ENCODE peak calls at places on chromosomes 4 and X, in eight cellular contexts. One of them, this sample, is unnamed.

GRCh38 chrX:111854778-111855490 is 21.0 kb upstream of the TRPC5OS start:
- DNase-seq in SW480: peak
- DNase-seq in NCI-H460: no peak
- DNase-seq in effector memory CD4-positive, alpha-beta T cell: no peak
- DNase-seq in amniotic stem cell: no peak
- DNase-seq in HFFc6: no peak
- DNase-seq in progenitor cell of endocrine pancreas: no peak
- DNase-seq in upper lobe of left lung: no peak
- DNase-seq in this sample: no peak

GRCh38 chr4:106258145-106259045 is 57.6 kb downstream of the TBCK start:
- DNase-seq in SW480: no peak
- DNase-seq in NCI-H460: no peak
- DNase-seq in effector memory CD4-positive, alpha-beta T cell: no peak
- DNase-seq in amniotic stem cell: no peak
- DNase-seq in HFFc6: no peak
- DNase-seq in progenitor cell of endocrine pancreas: no peak
- DNase-seq in upper lobe of left lung: no peak
- DNase-seq in this sample: no peak

GRCh38 chr4:87121332-87122065 is 98.9 kb downstream of the KLHL8 start:
- DNase-seq in SW480: no peak
- DNase-seq in NCI-H460: no peak
- DNase-seq in effector memory CD4-positive, alpha-beta T cell: no peak
- DNase-seq in amniotic stem cell: no peak
- DNase-seq in HFFc6: no peak
- DNase-seq in progenitor cell of endocrine pancreas: no peak
- DNase-seq in upper lobe of left lung: no peak
- DNase-seq in this sample: no peak

GRCh38 chr4:95505149-95505548 is 43.6 kb downstream of the UNC5C start:
- DNase-seq in SW480: no peak
- DNase-seq in NCI-H460: no peak
- DNase-seq in effector memory CD4-positive, alpha-beta T cell: no peak
- DNase-seq in amniotic stem cell: no peak
- DNase-seq in HFFc6: no peak
- DNase-seq in progenitor cell of endocrine pancreas: no peak
- DNase-seq in upper lobe of left lung: no peak
- DNase-seq in this sample: no peak

GRCh38 chrX:53476371-53476770 is 42.2 kb upstream of the HSD17B10 start:
- DNase-seq in SW480: peak
- DNase-seq in NCI-H460: no peak
- DNase-seq in effector memory CD4-positive, alpha-beta T cell: no peak
- DNase-seq in amniotic stem cell: no peak
- DNase-seq in HFFc6: peak
- DNase-seq in progenitor cell of endocrine pancreas: no peak
- DNase-seq in upper lobe of left lung: no peak
- DNase-seq in this sample: no peak

GRCh38 chr4:38803833-38804653 is 548 bp downstream of the TLR1 start:
- DNase-seq in SW480: no peak
- DNase-seq in NCI-H460: no peak
- DNase-seq in effector memory CD4-positive, alpha-beta T cell: no peak
- DNase-seq in amniotic stem cell: no peak
- DNase-seq in HFFc6: no peak
- DNase-seq in progenitor cell of endocrine pancreas: no peak
- DNase-seq in upper lobe of left lung: no peak
- DNase-seq in this sample: no peak

GRCh38 chr4:169823685-169824084 is 65.9 kb upstream of the HPF1 start:
- DNase-seq in SW480: peak
- DNase-seq in NCI-H460: peak
- DNase-seq in effector memory CD4-positive, alpha-beta T cell: no peak
- DNase-seq in amniotic stem cell: peak
- DNase-seq in HFFc6: peak
- DNase-seq in progenitor cell of endocrine pancreas: peak
- DNase-seq in upper lobe of left lung: peak
- DNase-seq in this sample: peak

GRCh38 chr4:176583278-176583677 is 209.4 kb downstream of the VEGFC start:
- DNase-seq in SW480: no peak
- DNase-seq in NCI-H460: no peak
- DNase-seq in effector memory CD4-positive, alpha-beta T cell: no peak
- DNase-seq in amniotic stem cell: no peak
- DNase-seq in HFFc6: no peak
- DNase-seq in progenitor cell of endocrine pancreas: no peak
- DNase-seq in upper lobe of left lung: no peak
- DNase-seq in this sample: no peak

GRCh38 chr4:3736806-3737205 is 29.4 kb upstream of the ADRA2C start:
- DNase-seq in SW480: no peak
- DNase-seq in NCI-H460: no peak
- DNase-seq in effector memory CD4-positive, alpha-beta T cell: no peak
- DNase-seq in amniotic stem cell: no peak
- DNase-seq in HFFc6: no peak
- DNase-seq in progenitor cell of endocrine pancreas: no peak
- DNase-seq in upper lobe of left lung: no peak
- DNase-seq in this sample: no peak

GRCh38 chr4:128387600-128388351 is 100.2 kb upstream of the PGRMC2 start:
- DNase-seq in SW480: peak
- DNase-seq in NCI-H460: no peak
- DNase-seq in effector memory CD4-positive, alpha-beta T cell: no peak
- DNase-seq in amniotic stem cell: no peak
- DNase-seq in HFFc6: no peak
- DNase-seq in progenitor cell of endocrine pancreas: no peak
- DNase-seq in upper lobe of left lung: no peak
- DNase-seq in this sample: no peak

GRCh38 chr4:55186123-55186522 is 60.7 kb upstream of the KDR start:
- DNase-seq in SW480: no peak
- DNase-seq in NCI-H460: no peak
- DNase-seq in effector memory CD4-positive, alpha-beta T cell: no peak
- DNase-seq in amniotic stem cell: no peak
- DNase-seq in HFFc6: no peak
- DNase-seq in progenitor cell of endocrine pancreas: no peak
- DNase-seq in upper lobe of left lung: no peak
- DNase-seq in this sample: no peak

GRCh38 chrX:108537005-108537404 is 97.4 kb downstream of the COL4A5 start:
- DNase-seq in SW480: peak
- DNase-seq in NCI-H460: peak
- DNase-seq in effector memory CD4-positive, alpha-beta T cell: no peak
- DNase-seq in amniotic stem cell: peak
- DNase-seq in HFFc6: peak
- DNase-seq in progenitor cell of endocrine pancreas: no peak
- DNase-seq in upper lobe of left lung: no peak
- DNase-seq in this sample: no peak

GRCh38 chr4:74536557-74536956 is 91.6 kb downstream of the AREG start:
- DNase-seq in SW480: no peak
- DNase-seq in NCI-H460: no peak
- DNase-seq in effector memory CD4-positive, alpha-beta T cell: no peak
- DNase-seq in amniotic stem cell: no peak
- DNase-seq in HFFc6: no peak
- DNase-seq in progenitor cell of endocrine pancreas: no peak
- DNase-seq in upper lobe of left lung: no peak
- DNase-seq in this sample: no peak

GRCh38 chrX:525134-525533 is 105.5 kb upstream of the SHOX start:
- DNase-seq in SW480: no peak
- DNase-seq in NCI-H460: no peak
- DNase-seq in effector memory CD4-positive, alpha-beta T cell: no peak
- DNase-seq in amniotic stem cell: no peak
- DNase-seq in HFFc6: no peak
- DNase-seq in progenitor cell of endocrine pancreas: no peak
- DNase-seq in upper lobe of left lung: no peak
- DNase-seq in this sample: no peak

GRCh38 chr4:170589597-170590191 is 499.9 kb upstream of the AADAT start:
- DNase-seq in SW480: peak
- DNase-seq in NCI-H460: peak
- DNase-seq in effector memory CD4-positive, alpha-beta T cell: no peak
- DNase-seq in amniotic stem cell: no peak
- DNase-seq in HFFc6: no peak
- DNase-seq in progenitor cell of endocrine pancreas: no peak
- DNase-seq in upper lobe of left lung: no peak
- DNase-seq in this sample: no peak

GRCh38 chrX:120302434-120302833 is 8.8 kb downstream of the TMEM255A start:
- DNase-seq in SW480: peak
- DNase-seq in NCI-H460: no peak
- DNase-seq in effector memory CD4-positive, alpha-beta T cell: peak
- DNase-seq in amniotic stem cell: no peak
- DNase-seq in HFFc6: no peak
- DNase-seq in progenitor cell of endocrine pancreas: no peak
- DNase-seq in upper lobe of left lung: peak
- DNase-seq in this sample: no peak

GRCh38 chr4:155889036-155889793 is 14.3 kb upstream of the TDO2 start:
- DNase-seq in SW480: no peak
- DNase-seq in NCI-H460: no peak
- DNase-seq in effector memory CD4-positive, alpha-beta T cell: no peak
- DNase-seq in amniotic stem cell: peak
- DNase-seq in HFFc6: peak
- DNase-seq in progenitor cell of endocrine pancreas: no peak
- DNase-seq in upper lobe of left lung: no peak
- DNase-seq in this sample: no peak

GRCh38 chrX:48971325-48972213 is at the start of gene KCND1:
- DNase-seq in SW480: peak
- DNase-seq in NCI-H460: no peak
- DNase-seq in effector memory CD4-positive, alpha-beta T cell: no peak
- DNase-seq in amniotic stem cell: no peak
- DNase-seq in HFFc6: peak
- DNase-seq in progenitor cell of endocrine pancreas: peak
- DNase-seq in upper lobe of left lung: no peak
- DNase-seq in this sample: peak

GRCh38 chr4:2083116-2083825 is 24.1 kb downstream of the NAT8L start:
- DNase-seq in SW480: no peak
- DNase-seq in NCI-H460: no peak
- DNase-seq in effector memory CD4-positive, alpha-beta T cell: no peak
- DNase-seq in amniotic stem cell: no peak
- DNase-seq in HFFc6: no peak
- DNase-seq in progenitor cell of endocrine pancreas: no peak
- DNase-seq in upper lobe of left lung: peak
- DNase-seq in this sample: no peak

GRCh38 chr4:7398788-7399432 is 35.8 kb downstream of the PSAPL1 start:
- DNase-seq in SW480: no peak
- DNase-seq in NCI-H460: no peak
- DNase-seq in effector memory CD4-positive, alpha-beta T cell: no peak
- DNase-seq in amniotic stem cell: no peak
- DNase-seq in HFFc6: no peak
- DNase-seq in progenitor cell of endocrine pancreas: no peak
- DNase-seq in upper lobe of left lung: no peak
- DNase-seq in this sample: no peak

GRCh38 chrX:119325456-119325855 is 73.7 kb upstream of the SLC25A43 start:
- DNase-seq in SW480: no peak
- DNase-seq in NCI-H460: no peak
- DNase-seq in effector memory CD4-positive, alpha-beta T cell: no peak
- DNase-seq in amniotic stem cell: no peak
- DNase-seq in HFFc6: peak
- DNase-seq in progenitor cell of endocrine pancreas: no peak
- DNase-seq in upper lobe of left lung: no peak
- DNase-seq in this sample: no peak

GRCh38 chrX:132046533-132046932 is 23.4 kb downstream of the STK26 start:
- DNase-seq in SW480: no peak
- DNase-seq in NCI-H460: no peak
- DNase-seq in effector memory CD4-positive, alpha-beta T cell: no peak
- DNase-seq in amniotic stem cell: no peak
- DNase-seq in HFFc6: no peak
- DNase-seq in progenitor cell of endocrine pancreas: no peak
- DNase-seq in upper lobe of left lung: no peak
- DNase-seq in this sample: no peak

GRCh38 chrX:63812826-63813225 is 27.8 kb upstream of the ARHGEF9 start:
- DNase-seq in SW480: no peak
- DNase-seq in NCI-H460: no peak
- DNase-seq in effector memory CD4-positive, alpha-beta T cell: no peak
- DNase-seq in amniotic stem cell: no peak
- DNase-seq in HFFc6: no peak
- DNase-seq in progenitor cell of endocrine pancreas: no peak
- DNase-seq in upper lobe of left lung: no peak
- DNase-seq in this sample: no peak

GRCh38 chr4:121711263-121712000 is 14.7 kb upstream of the ANXA5 start:
- DNase-seq in SW480: peak
- DNase-seq in NCI-H460: peak
- DNase-seq in effector memory CD4-positive, alpha-beta T cell: no peak
- DNase-seq in amniotic stem cell: peak
- DNase-seq in HFFc6: peak
- DNase-seq in progenitor cell of endocrine pancreas: peak
- DNase-seq in upper lobe of left lung: peak
- DNase-seq in this sample: peak

GRCh38 chr4:15756361-15756861 is 21.7 kb upstream of the CD38 start:
- DNase-seq in SW480: peak
- DNase-seq in NCI-H460: no peak
- DNase-seq in effector memory CD4-positive, alpha-beta T cell: peak
- DNase-seq in amniotic stem cell: no peak
- DNase-seq in HFFc6: peak
- DNase-seq in progenitor cell of endocrine pancreas: no peak
- DNase-seq in upper lobe of left lung: peak
- DNase-seq in this sample: no peak

GRCh38 chr4:26206339-26206738 is 114.5 kb upstream of the RBPJ start:
- DNase-seq in SW480: no peak
- DNase-seq in NCI-H460: no peak
- DNase-seq in effector memory CD4-positive, alpha-beta T cell: no peak
- DNase-seq in amniotic stem cell: peak
- DNase-seq in HFFc6: peak
- DNase-seq in progenitor cell of endocrine pancreas: no peak
- DNase-seq in upper lobe of left lung: no peak
- DNase-seq in this sample: no peak

GRCh38 chr4:7784131-7784870 is 155.4 kb downstream of the AFAP1 start:
- DNase-seq in SW480: no peak
- DNase-seq in NCI-H460: no peak
- DNase-seq in effector memory CD4-positive, alpha-beta T cell: no peak
- DNase-seq in amniotic stem cell: no peak
- DNase-seq in HFFc6: no peak
- DNase-seq in progenitor cell of endocrine pancreas: no peak
- DNase-seq in upper lobe of left lung: no peak
- DNase-seq in this sample: no peak

GRCh38 chr4:109553130-109553529 is 6.9 kb upstream of the MCUB start:
- DNase-seq in SW480: no peak
- DNase-seq in NCI-H460: no peak
- DNase-seq in effector memory CD4-positive, alpha-beta T cell: no peak
- DNase-seq in amniotic stem cell: no peak
- DNase-seq in HFFc6: no peak
- DNase-seq in progenitor cell of endocrine pancreas: no peak
- DNase-seq in upper lobe of left lung: no peak
- DNase-seq in this sample: no peak

GRCh38 chr4:6389426-6389825 is 83.0 kb downstream of the PPP2R2C start:
- DNase-seq in SW480: no peak
- DNase-seq in NCI-H460: no peak
- DNase-seq in effector memory CD4-positive, alpha-beta T cell: no peak
- DNase-seq in amniotic stem cell: no peak
- DNase-seq in HFFc6: no peak
- DNase-seq in progenitor cell of endocrine pancreas: no peak
- DNase-seq in upper lobe of left lung: no peak
- DNase-seq in this sample: no peak

GRCh38 chrX:54184474-54184873 is 1.4 kb upstream of the FAM120C start:
- DNase-seq in SW480: no peak
- DNase-seq in NCI-H460: no peak
- DNase-seq in effector memory CD4-positive, alpha-beta T cell: no peak
- DNase-seq in amniotic stem cell: no peak
- DNase-seq in HFFc6: no peak
- DNase-seq in progenitor cell of endocrine pancreas: no peak
- DNase-seq in upper lobe of left lung: no peak
- DNase-seq in this sample: no peak

GRCh38 chrX:132409780-132410556 is 78.9 kb downstream of the MBNL3 start:
- DNase-seq in SW480: no peak
- DNase-seq in NCI-H460: no peak
- DNase-seq in effector memory CD4-positive, alpha-beta T cell: no peak
- DNase-seq in amniotic stem cell: no peak
- DNase-seq in HFFc6: no peak
- DNase-seq in progenitor cell of endocrine pancreas: no peak
- DNase-seq in upper lobe of left lung: no peak
- DNase-seq in this sample: no peak

GRCh38 chr4:165207431-165208321 is at the start of gene KLHL2:
- DNase-seq in SW480: peak
- DNase-seq in NCI-H460: peak
- DNase-seq in effector memory CD4-positive, alpha-beta T cell: peak
- DNase-seq in amniotic stem cell: no peak
- DNase-seq in HFFc6: peak
- DNase-seq in progenitor cell of endocrine pancreas: peak
- DNase-seq in upper lobe of left lung: peak
- DNase-seq in this sample: peak

GRCh38 chr4:106347167-106347566 is 21.4 kb downstream of the GIMD1 start:
- DNase-seq in SW480: no peak
- DNase-seq in NCI-H460: no peak
- DNase-seq in effector memory CD4-positive, alpha-beta T cell: no peak
- DNase-seq in amniotic stem cell: no peak
- DNase-seq in HFFc6: no peak
- DNase-seq in progenitor cell of endocrine pancreas: no peak
- DNase-seq in upper lobe of left lung: no peak
- DNase-seq in this sample: no peak

GRCh38 chr4:32226201-32226600 is 1506.0 kb downstream of the PCDH7 start:
- DNase-seq in SW480: peak
- DNase-seq in NCI-H460: no peak
- DNase-seq in effector memory CD4-positive, alpha-beta T cell: no peak
- DNase-seq in amniotic stem cell: no peak
- DNase-seq in HFFc6: no peak
- DNase-seq in progenitor cell of endocrine pancreas: no peak
- DNase-seq in upper lobe of left lung: no peak
- DNase-seq in this sample: no peak